ENCODE peak calls at places on chromosomes 6 and 20, in four cellular contexts. S is PC-3; B is A172; Y is stimulated activated CD8-positive, alpha-beta memory T cell treated with anti-CD3 and anti-CD28 coated beads, Interleukin-15, amount 100 ng/mL, for 24 hours. Z is an unnamed sample.

GRCh38 chr6:14269434-14269833 is 151.9 kb downstream of the CD83 start:
- DNase-seq in B (no peak), Y (no peak), S (no peak), Z (no peak)

GRCh38 chr6:30804333-30804732 is 60.0 kb upstream of the IER3 start:
- DNase-seq in Y (no peak), S (no peak), B (no peak), Z (no peak)

GRCh38 chr6:79436232-79436631 is 101.0 kb downstream of the LCA5 start:
- DNase-seq in Y (no peak), S (no peak), B (no peak), Z (no peak)

GRCh38 chr20:48224531-48224930 is 439.2 kb upstream of the SULF2 start:
- DNase-seq in S (no peak), B (no peak), Y (no peak), Z (no peak)

GRCh38 chr20:47319517-47320252 is 36.8 kb downstream of the ZMYND8 start:
- DNase-seq in S (peak), Y (no peak), B (peak), Z (peak)

GRCh38 chr20:35757098-35757705 is 14.6 kb upstream of the PHF20 start:
- DNase-seq in B (no peak), S (no peak), Y (no peak), Z (no peak)

GRCh38 chr6:129486333-129486732 is 223.6 kb downstream of the ARHGAP18 start:
- DNase-seq in S (no peak), Y (no peak), B (no peak), Z (no peak)

GRCh38 chr6:125533710-125534397 is 215.6 kb upstream of the HEY2 start:
- DNase-seq in B (no peak), S (no peak), Y (no peak), Z (no peak)

GRCh38 chr6:77880501-77880900 is 227.7 kb downstream of the MEI4 start:
- DNase-seq in Y (no peak), S (peak), B (no peak), Z (no peak)

GRCh38 chr20:57805784-57806183 is 96.0 kb upstream of the PMEPA1 start:
- DNase-seq in B (peak), S (no peak), Y (no peak), Z (no peak)

GRCh38 chr6:110317189-110317588 is 41.0 kb downstream of the METTL24 start:
- DNase-seq in B (no peak), S (no peak), Y (no peak), Z (no peak)

GRCh38 chr6:5025911-5026819 is 22.3 kb upstream of the RPP40 start:
- DNase-seq in B (no peak), Y (no peak), S (no peak), Z (peak)

GRCh38 chr6:22906091-22906549 is 336.8 kb downstream of the HDGFL1 start:
- DNase-seq in S (peak), Y (no peak), B (peak), Z (peak)

GRCh38 chr20:58598271-58599015 is 52.6 kb upstream of the STX16 start:
- DNase-seq in S (no peak), B (no peak), Y (no peak), Z (peak)

GRCh38 chr6:154510144-154510905 is at the start of gene CNKSR3:
- DNase-seq in Y (peak), S (peak), B (peak), Z (peak)

GRCh38 chr6:74731204-74731603 is 474.6 kb downstream of the COL12A1 start:
- DNase-seq in S (peak), B (no peak), Y (no peak), Z (no peak)

GRCh38 chr6:93584280-93584679 is 164.9 kb upstream of the EPHA7 start:
- DNase-seq in B (no peak), S (no peak), Y (no peak), Z (no peak)